ENCODE peak calls at places on chromosomes 5 and 9, in nine cellular contexts. M is cerebellar cortex; D is A172; J is HT1080; O is stimulated activated CD4-positive, alpha-beta T cell treated with anti-CD3 and anti-CD28 coated beads, Interleukin-1b, Interleukin-23, amount 100 ng/mL, for 24 hours; A is EH; Y is ELF-1; E is left ventricle myocardium inferior; B is GM12891. T is an unnamed sample.

GRCh38 chr9:35603506-35603985 is 1.5 kb upstream of the TESK1 start:
- DNase-seq in M (no peak), D (no peak), J (no peak), O (no peak), A (peak), Y (no peak), E (peak), B (no peak), T (no peak)

GRCh38 chr5:178988436-178989220 is 6.5 kb downstream of the GRM6 start:
- DNase-seq in M (no peak), D (no peak), J (no peak), O (no peak), A (no peak), Y (no peak), E (no peak), B (no peak), T (no peak)

GRCh38 chr9:96441798-96442445 is 8.0 kb upstream of the HABP4 start:
- DNase-seq in M (peak), D (peak), J (peak), O (no peak), A (peak), Y (peak), E (no peak), B (no peak), T (no peak)

GRCh38 chr5:90855296-90855990 is 296.8 kb downstream of the ADGRV1 start:
- DNase-seq in M (no peak), D (no peak), J (no peak), O (no peak), A (no peak), Y (no peak), E (no peak), B (no peak), T (no peak)

GRCh38 chr5:147339313-147339712 is 104.5 kb downstream of the STK32A start:
- DNase-seq in M (no peak), D (no peak), J (peak), O (no peak), A (no peak), Y (no peak), E (no peak), B (no peak), T (no peak)

GRCh38 chr5:115398726-115399125 is 102.3 kb upstream of the CCDC112 start:
- DNase-seq in M (no peak), D (peak), J (peak), O (no peak), A (peak), Y (no peak), E (no peak), B (no peak), T (no peak)

GRCh38 chr9:129174724-129175514 is 3.1 kb downstream of the IER5L start:
- DNase-seq in M (peak), D (peak), J (peak), O (no peak), A (peak), Y (peak), E (peak), B (no peak), T (peak)

GRCh38 chr5:82821978-82822927 is 254.9 kb downstream of the TMEM167A start:
- DNase-seq in M (no peak), D (no peak), J (peak), O (no peak), A (no peak), Y (peak), E (no peak), B (no peak), T (no peak)

GRCh38 chr9:81849631-81850259 is 78.5 kb upstream of the SPATA31D4 start:
- DNase-seq in M (no peak), D (peak), J (peak), O (no peak), A (peak), Y (peak), E (no peak), B (no peak), T (no peak)

GRCh38 chr5:169758886-169759285 is 121.8 kb downstream of the DOCK2 start:
- DNase-seq in M (no peak), D (no peak), J (no peak), O (no peak), A (peak), Y (no peak), E (no peak), B (no peak), T (no peak)

GRCh38 chr5:100691545-100691944 is 156.4 kb downstream of the FAM174A start:
- DNase-seq in M (no peak), D (peak), J (no peak), O (no peak), A (peak), Y (no peak), E (no peak), B (no peak), T (no peak)

GRCh38 chr9:81562221-81563019 is 126.9 kb downstream of the TLE1 start:
- DNase-seq in M (no peak), D (peak), J (peak), O (no peak), A (peak), Y (no peak), E (peak), B (no peak), T (no peak)

GRCh38 chr5:86909461-86909881 is 291.7 kb downstream of the COX7C start:
- DNase-seq in M (no peak), D (peak), J (no peak), O (no peak), A (peak), Y (no peak), E (no peak), B (no peak), T (no peak)

GRCh38 chr5:157130933-157131332 is 11.7 kb downstream of the MED7 start:
- DNase-seq in M (no peak), D (peak), J (no peak), O (no peak), A (peak), Y (peak), E (no peak), B (no peak), T (no peak)

T was measured in effector CD4-positive, alpha-beta T cell.